ENCODE peak calls at places on chromosome 7, in four cellular contexts. One of them, this sample, is unnamed.

GRCh38 chr7:516606-517456 is 2.8 kb downstream of the PDGFA start:
- DNase-seq in endodermal cell: peak; percentile 78
- DNase-seq in cortex of kidney: no peak
- DNase-seq in mesendoderm: peak; percentile 74
- DNase-seq in this sample: peak; percentile 65

GRCh38 chr7:38545977-38546376 is 85.2 kb downstream of the AMPH start:
- DNase-seq in endodermal cell: peak; percentile 45
- DNase-seq in cortex of kidney: no peak
- DNase-seq in mesendoderm: peak; percentile 6
- DNase-seq in this sample: no peak

GRCh38 chr7:126370038-126370668 is 882.6 kb downstream of the GRM8 start:
- DNase-seq in endodermal cell: no peak
- DNase-seq in cortex of kidney: no peak
- DNase-seq in mesendoderm: no peak
- DNase-seq in this sample: no peak

GRCh38 chr7:25389489-25390106 is 161.3 kb upstream of the NPVF start:
- DNase-seq in endodermal cell: no peak
- DNase-seq in cortex of kidney: no peak
- DNase-seq in mesendoderm: peak; percentile 51
- DNase-seq in this sample: peak; percentile 72

GRCh38 chr7:34061175-34061574 is 155.8 kb downstream of the BMPER start:
- DNase-seq in endodermal cell: no peak
- DNase-seq in cortex of kidney: no peak
- DNase-seq in mesendoderm: no peak
- DNase-seq in this sample: no peak

GRCh38 chr7:83271212-83272099 is 108.8 kb upstream of the PCLO start:
- DNase-seq in endodermal cell: peak; percentile 61
- DNase-seq in cortex of kidney: no peak
- DNase-seq in mesendoderm: peak; percentile 48
- DNase-seq in this sample: peak; percentile 59

GRCh38 chr7:101814081-101814995 is 3.1 kb upstream of the CUX1 start:
- DNase-seq in endodermal cell: peak; percentile 83
- DNase-seq in cortex of kidney: no peak
- DNase-seq in mesendoderm: peak; percentile 70
- DNase-seq in this sample: peak; percentile 72

GRCh38 chr7:30182186-30182585 is 47.4 kb downstream of the MTURN start:
- DNase-seq in endodermal cell: no peak
- DNase-seq in cortex of kidney: no peak
- DNase-seq in mesendoderm: no peak
- DNase-seq in this sample: no peak

GRCh38 chr7:28688651-28689050 is 269.5 kb downstream of the TRIL start:
- DNase-seq in endodermal cell: no peak
- DNase-seq in cortex of kidney: no peak
- DNase-seq in mesendoderm: no peak
- DNase-seq in this sample: no peak

GRCh38 chr7:82172017-82172416 is 271.6 kb downstream of the CACNA2D1 start:
- DNase-seq in endodermal cell: no peak
- DNase-seq in cortex of kidney: no peak
- DNase-seq in mesendoderm: no peak
- DNase-seq in this sample: no peak

This sample was measured in GM23338.